ENCODE peak calls at places on chromosomes 2 and 18, in nine cellular contexts. One of them, this sample, is unnamed. For H3K36me3 and H3K4me1, the result is how much of the 10 kb centered on the place peaks cover.

GRCh38 chr18:13877133-13877532 is 38.2 kb downstream of the MC2R start:
- DNase-seq in K562: no peak
- DNase-seq in kidney: no peak
- DNase-seq in IMR-90: no peak
- DNase-seq in spleen: no peak
- DNase-seq in naive thymus-derived CD4-positive, alpha-beta T cell: no peak
- DNase-seq in mesendoderm: peak
- DNase-seq in colonic mucosa: no peak
- DNase-seq in uterus: no peak
- DNase-seq in this sample: no peak

GRCh38 chr18:23154823-23155517 is 19.7 kb downstream of the CABLES1 start:
- DNase-seq in K562: no peak
- DNase-seq in kidney: no peak
- DNase-seq in IMR-90: no peak
- DNase-seq in spleen: no peak
- DNase-seq in naive thymus-derived CD4-positive, alpha-beta T cell: no peak
- DNase-seq in mesendoderm: no peak
- DNase-seq in colonic mucosa: no peak
- DNase-seq in uterus: no peak
- DNase-seq in this sample: no peak

GRCh38 chr2:95019572-95019971 is 5.9 kb upstream of the MAL start:
- DNase-seq in K562: no peak
- DNase-seq in kidney: peak
- DNase-seq in IMR-90: no peak
- DNase-seq in spleen: no peak
- DNase-seq in naive thymus-derived CD4-positive, alpha-beta T cell: no peak
- DNase-seq in mesendoderm: no peak
- DNase-seq in colonic mucosa: no peak
- DNase-seq in uterus: no peak
- DNase-seq in this sample: no peak

GRCh38 chr18:22267225-22267624 is 97.8 kb downstream of the GATA6 start:
- DNase-seq in K562: no peak
- DNase-seq in kidney: no peak
- DNase-seq in IMR-90: no peak
- DNase-seq in spleen: no peak
- DNase-seq in naive thymus-derived CD4-positive, alpha-beta T cell: no peak
- DNase-seq in mesendoderm: no peak
- DNase-seq in colonic mucosa: no peak
- DNase-seq in uterus: no peak
- DNase-seq in this sample: peak

GRCh38 chr2:55010149-55010591 is 40.1 kb downstream of the RTN4 start:
- DNase-seq in K562: peak
- DNase-seq in kidney: peak
- DNase-seq in IMR-90: peak
- DNase-seq in spleen: peak
- DNase-seq in naive thymus-derived CD4-positive, alpha-beta T cell: peak
- DNase-seq in mesendoderm: peak
- DNase-seq in colonic mucosa: peak
- DNase-seq in uterus: no peak
- DNase-seq in this sample: no peak

GRCh38 chr2:239805043-239805329 is 220.2 kb downstream of the NDUFA10 start:
- DNase-seq in K562: no peak
- DNase-seq in kidney: peak
- DNase-seq in IMR-90: no peak
- DNase-seq in spleen: no peak
- DNase-seq in naive thymus-derived CD4-positive, alpha-beta T cell: no peak
- DNase-seq in mesendoderm: no peak
- DNase-seq in colonic mucosa: no peak
- DNase-seq in uterus: no peak
- DNase-seq in this sample: no peak

GRCh38 chr2:60463249-60463648 is 90.2 kb downstream of the BCL11A start:
- DNase-seq in K562: no peak
- DNase-seq in kidney: no peak
- DNase-seq in IMR-90: peak
- DNase-seq in spleen: no peak
- DNase-seq in naive thymus-derived CD4-positive, alpha-beta T cell: no peak
- DNase-seq in mesendoderm: no peak
- DNase-seq in colonic mucosa: no peak
- DNase-seq in uterus: peak
- DNase-seq in this sample: no peak

GRCh38 chr2:215654177-215654850 is 218.4 kb upstream of the FN1 start:
- DNase-seq in K562: no peak
- DNase-seq in kidney: no peak
- DNase-seq in IMR-90: peak
- DNase-seq in spleen: no peak
- DNase-seq in naive thymus-derived CD4-positive, alpha-beta T cell: no peak
- DNase-seq in mesendoderm: no peak
- DNase-seq in colonic mucosa: no peak
- DNase-seq in uterus: no peak
- DNase-seq in this sample: no peak

GRCh38 chr18:3914833-3915598 is 465.0 kb downstream of the TGIF1 start:
- DNase-seq in K562: no peak
- DNase-seq in kidney: no peak
- DNase-seq in IMR-90: no peak
- DNase-seq in spleen: no peak
- DNase-seq in naive thymus-derived CD4-positive, alpha-beta T cell: no peak
- DNase-seq in mesendoderm: no peak
- DNase-seq in colonic mucosa: no peak
- DNase-seq in uterus: no peak
- DNase-seq in this sample: no peak

GRCh38 chr2:153005051-153005450 is 286.6 kb downstream of the ARL6IP6 start:
- DNase-seq in K562: no peak
- DNase-seq in kidney: no peak
- DNase-seq in IMR-90: no peak
- DNase-seq in spleen: no peak
- DNase-seq in naive thymus-derived CD4-positive, alpha-beta T cell: no peak
- DNase-seq in mesendoderm: no peak
- DNase-seq in colonic mucosa: no peak
- DNase-seq in uterus: no peak
- DNase-seq in this sample: no peak

GRCh38 chr18:61531182-61531581 is 198.0 kb downstream of the CDH20 start:
- DNase-seq in K562: no peak
- DNase-seq in kidney: no peak
- DNase-seq in IMR-90: no peak
- DNase-seq in spleen: no peak
- DNase-seq in naive thymus-derived CD4-positive, alpha-beta T cell: no peak
- DNase-seq in mesendoderm: no peak
- DNase-seq in colonic mucosa: no peak
- DNase-seq in uterus: no peak
- DNase-seq in this sample: no peak

GRCh38 chr2:44016282-44016681 is 20.5 kb upstream of the LRPPRC start:
- DNase-seq in K562: peak
- DNase-seq in kidney: no peak
- DNase-seq in IMR-90: peak
- DNase-seq in spleen: no peak
- DNase-seq in naive thymus-derived CD4-positive, alpha-beta T cell: peak
- DNase-seq in mesendoderm: peak
- DNase-seq in colonic mucosa: peak
- DNase-seq in uterus: no peak
- DNase-seq in this sample: no peak

GRCh38 chr2:195613922-195614321 is 43.1 kb upstream of the SLC39A10 start:
- DNase-seq in K562: peak
- DNase-seq in kidney: no peak
- DNase-seq in IMR-90: peak
- DNase-seq in spleen: no peak
- DNase-seq in naive thymus-derived CD4-positive, alpha-beta T cell: no peak
- DNase-seq in mesendoderm: peak
- DNase-seq in colonic mucosa: no peak
- DNase-seq in uterus: no peak
- DNase-seq in this sample: no peak

GRCh38 chr2:69915050-69915945 is at the start of gene MXD1:
- DNase-seq in K562: peak
- DNase-seq in kidney: no peak
- DNase-seq in IMR-90: no peak
- DNase-seq in spleen: peak
- DNase-seq in naive thymus-derived CD4-positive, alpha-beta T cell: no peak
- DNase-seq in mesendoderm: no peak
- DNase-seq in colonic mucosa: peak
- DNase-seq in uterus: no peak
- DNase-seq in this sample: no peak

GRCh38 chr2:178109813-178110212 is 2.4 kb upstream of the RBM45 start:
- DNase-seq in K562: peak
- DNase-seq in kidney: no peak
- DNase-seq in IMR-90: peak
- DNase-seq in spleen: no peak
- DNase-seq in naive thymus-derived CD4-positive, alpha-beta T cell: peak
- DNase-seq in mesendoderm: peak
- DNase-seq in colonic mucosa: no peak
- DNase-seq in uterus: no peak
- DNase-seq in this sample: no peak

GRCh38 chr2:241376808-241377207 is 20.7 kb downstream of the FARP2 start:
- DNase-seq in K562: no peak
- DNase-seq in kidney: no peak
- DNase-seq in IMR-90: no peak
- DNase-seq in spleen: no peak
- DNase-seq in naive thymus-derived CD4-positive, alpha-beta T cell: no peak
- DNase-seq in mesendoderm: no peak
- DNase-seq in colonic mucosa: no peak
- DNase-seq in uterus: no peak
- DNase-seq in this sample: no peak

GRCh38 chr2:112045446-112046014 is 9.5 kb upstream of the TMEM87B start:
- DNase-seq in K562: no peak
- DNase-seq in kidney: no peak
- DNase-seq in IMR-90: no peak
- DNase-seq in spleen: no peak
- DNase-seq in naive thymus-derived CD4-positive, alpha-beta T cell: no peak
- DNase-seq in mesendoderm: no peak
- DNase-seq in colonic mucosa: no peak
- DNase-seq in uterus: no peak
- DNase-seq in this sample: no peak

GRCh38 chr2:144460981-144461766 is 58.7 kb downstream of the ZEB2 start:
- DNase-seq in K562: peak
- DNase-seq in kidney: peak
- DNase-seq in IMR-90: peak
- DNase-seq in spleen: no peak
- DNase-seq in naive thymus-derived CD4-positive, alpha-beta T cell: no peak
- DNase-seq in mesendoderm: no peak
- DNase-seq in colonic mucosa: peak
- DNase-seq in uterus: peak
- DNase-seq in this sample: peak

GRCh38 chr18:23827681-23828080 is 138.4 kb downstream of the LAMA3 start:
- DNase-seq in K562: no peak
- DNase-seq in kidney: no peak
- DNase-seq in IMR-90: no peak
- DNase-seq in spleen: no peak
- DNase-seq in naive thymus-derived CD4-positive, alpha-beta T cell: no peak
- DNase-seq in mesendoderm: no peak
- DNase-seq in colonic mucosa: no peak
- DNase-seq in uterus: no peak
- DNase-seq in this sample: no peak

GRCh38 chr2:30871980-30872789 is 64.9 kb upstream of the CAPN13 start:
- DNase-seq in K562: no peak
- DNase-seq in kidney: no peak
- DNase-seq in IMR-90: no peak
- DNase-seq in spleen: no peak
- DNase-seq in naive thymus-derived CD4-positive, alpha-beta T cell: no peak
- DNase-seq in mesendoderm: peak
- DNase-seq in colonic mucosa: no peak
- DNase-seq in uterus: no peak
- DNase-seq in this sample: no peak

GRCh38 chr2:231457101-231457500 is 7.2 kb downstream of the NCL start:
- DNase-seq in K562: no peak
- DNase-seq in kidney: no peak
- DNase-seq in IMR-90: peak
- DNase-seq in spleen: no peak
- DNase-seq in naive thymus-derived CD4-positive, alpha-beta T cell: no peak
- DNase-seq in mesendoderm: no peak
- DNase-seq in colonic mucosa: no peak
- DNase-seq in uterus: no peak
- DNase-seq in this sample: no peak
- H3K36me3 ChIP-seq in K562: half or more
- H3K36me3 ChIP-seq in kidney: half or more
- H3K36me3 ChIP-seq in IMR-90: half or more
- H3K36me3 ChIP-seq in spleen: under half
- H3K36me3 ChIP-seq in naive thymus-derived CD4-positive, alpha-beta T cell: half or more
- H3K36me3 ChIP-seq in mesendoderm: under half
- H3K36me3 ChIP-seq in colonic mucosa: half or more
- H3K36me3 ChIP-seq in uterus: under half
- H3K36me3 ChIP-seq in this sample: half or more

GRCh38 chr2:234429265-234429664 is 67.6 kb downstream of the ARL4C start:
- DNase-seq in K562: no peak
- DNase-seq in kidney: no peak
- DNase-seq in IMR-90: no peak
- DNase-seq in spleen: no peak
- DNase-seq in naive thymus-derived CD4-positive, alpha-beta T cell: no peak
- DNase-seq in mesendoderm: no peak
- DNase-seq in colonic mucosa: no peak
- DNase-seq in uterus: no peak
- DNase-seq in this sample: no peak
- H3K4me1 ChIP-seq in K562: under half
- H3K4me1 ChIP-seq in kidney: under half
- H3K4me1 ChIP-seq in IMR-90: under half
- H3K4me1 ChIP-seq in spleen: under half
- H3K4me1 ChIP-seq in naive thymus-derived CD4-positive, alpha-beta T cell: half or more
- H3K4me1 ChIP-seq in mesendoderm: under half
- H3K4me1 ChIP-seq in colonic mucosa: under half
- H3K4me1 ChIP-seq in uterus: under half
- H3K4me1 ChIP-seq in this sample: under half

DNA sequence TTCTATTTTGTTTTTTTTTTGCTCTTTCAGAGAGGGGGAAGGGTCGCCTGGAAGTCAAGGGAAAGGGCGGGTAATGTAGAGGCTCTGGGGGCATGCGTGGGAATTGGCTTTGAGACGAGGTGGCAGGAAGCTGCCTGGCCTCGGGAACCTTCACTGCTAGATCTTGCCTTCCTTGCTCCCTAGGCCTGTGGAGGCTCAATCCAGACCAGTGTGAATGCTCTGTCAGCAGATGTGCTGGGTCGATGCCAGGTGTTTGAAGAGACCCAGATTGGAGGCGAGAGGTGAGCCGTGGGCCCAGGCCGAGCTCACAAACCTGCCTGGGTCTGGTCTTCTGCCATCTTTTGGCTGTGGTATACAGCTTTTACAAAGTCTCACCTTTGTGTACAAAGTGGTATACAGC is 15.5 kb downstream of the CCT7 start:
- DNase-seq in K562: no peak
- DNase-seq in kidney: no peak
- DNase-seq in IMR-90: no peak
- DNase-seq in spleen: no peak
- DNase-seq in naive thymus-derived CD4-positive, alpha-beta T cell: no peak
- DNase-seq in mesendoderm: no peak
- DNase-seq in colonic mucosa: no peak
- DNase-seq in uterus: no peak
- DNase-seq in this sample: no peak
- H3K36me3 ChIP-seq in K562: half or more
- H3K36me3 ChIP-seq in kidney: half or more
- H3K36me3 ChIP-seq in IMR-90: half or more
- H3K36me3 ChIP-seq in spleen: under half
- H3K36me3 ChIP-seq in naive thymus-derived CD4-positive, alpha-beta T cell: half or more
- H3K36me3 ChIP-seq in mesendoderm: under half
- H3K36me3 ChIP-seq in colonic mucosa: under half
- H3K36me3 ChIP-seq in uterus: under half
- H3K36me3 ChIP-seq in this sample: half or more

GRCh38 chr2:173075781-173076556 is at the start of gene MAP3K20:
- DNase-seq in K562: peak
- DNase-seq in kidney: peak
- DNase-seq in IMR-90: peak
- DNase-seq in spleen: peak
- DNase-seq in naive thymus-derived CD4-positive, alpha-beta T cell: peak
- DNase-seq in mesendoderm: peak
- DNase-seq in colonic mucosa: peak
- DNase-seq in uterus: peak
- DNase-seq in this sample: peak
- H3K4me1 ChIP-seq in K562: under half
- H3K4me1 ChIP-seq in kidney: under half
- H3K4me1 ChIP-seq in IMR-90: under half
- H3K4me1 ChIP-seq in spleen: under half
- H3K4me1 ChIP-seq in naive thymus-derived CD4-positive, alpha-beta T cell: under half
- H3K4me1 ChIP-seq in mesendoderm: under half
- H3K4me1 ChIP-seq in colonic mucosa: under half
- H3K4me1 ChIP-seq in uterus: under half
- H3K4me1 ChIP-seq in this sample: under half

This sample was measured in right atrium auricular region.